ENCODE peak calls at places on chromosomes 2 and 18, in seven cellular contexts. E is transverse colon; M is NCI-H524; R is hippocampal formation; I is lower leg skin; H is stimulated activated CD8-positive, alpha-beta memory T cell treated with anti-CD3 and anti-CD28 coated beads, Interleukin-4, amount 100 ng/mL, for 48 hours; N is astrocyte of the hippocampus. V is an unnamed sample.
A peak's percentile ranks its signal among the peaks of the same experiment; 100 is the strongest.

GRCh38 chr2:188209218-188209617 is 82.5 kb upstream of the GULP1 start:
- DNase-seq in E (no peak), M (no peak), R (no peak), I (no peak), H (no peak), N (no peak), V (no peak)

GRCh38 chr2:135948642-135949355 is 36.6 kb downstream of the DARS1 start:
- DNase-seq in E (no peak), M (no peak), R (no peak), I (no peak), H (no peak), N (peak; percentile 60), V (peak; percentile 67)

GRCh38 chr2:208375452-208376068 is 31.0 kb upstream of the PTH2R start:
- DNase-seq in E (no peak), M (no peak), R (no peak), I (no peak), H (no peak), N (no peak), V (no peak)

GRCh38 chr2:223230352-223230751 is 178.4 kb downstream of the KCNE4 start:
- DNase-seq in E (no peak), M (no peak), R (no peak), I (no peak), H (no peak), N (no peak), V (no peak)

GRCh38 chr18:3652380-3653262 is 202.6 kb downstream of the TGIF1 start:
- DNase-seq in E (peak; percentile 70), M (no peak), R (no peak), I (peak; percentile 87), H (peak; percentile 83), N (peak; percentile 94), V (peak; percentile 73)

GRCh38 chr18:22983175-22983574 is 50.0 kb downstream of the RBBP8 start:
- DNase-seq in E (no peak), M (peak; percentile 21), R (peak; percentile 37), I (no peak), H (no peak), N (peak; percentile 61), V (no peak)

GRCh38 chr2:239278941-239279365 is 121.9 kb downstream of the HDAC4 start:
- DNase-seq in E (no peak), M (no peak), R (no peak), I (peak; percentile 83), H (no peak), N (peak; percentile 41), V (no peak)

GRCh38 chr2:118803012-118803411 is 44.4 kb downstream of the EN1 start:
- DNase-seq in E (no peak), M (no peak), R (no peak), I (no peak), H (no peak), N (no peak), V (no peak)

GRCh38 chr2:207448006-207448405 is 81.8 kb upstream of the CREB1 start:
- DNase-seq in E (no peak), M (no peak), R (no peak), I (no peak), H (no peak), N (peak; percentile 14), V (no peak)

GRCh38 chr2:17620841-17621240 is 80.3 kb downstream of the VSNL1 start:
- DNase-seq in E (no peak), M (no peak), R (no peak), I (no peak), H (no peak), N (peak; percentile 41), V (no peak)

GRCh38 chr2:127401757-127402695 is 14.3 kb upstream of the MAP3K2 start:
- DNase-seq in E (peak; percentile 76), M (no peak), R (no peak), I (no peak), H (peak; percentile 59), N (no peak), V (no peak)

GRCh38 chr2:74001781-74002514 is 17.2 kb downstream of the TET3 start:
- DNase-seq in E (no peak), M (no peak), R (no peak), I (no peak), H (peak; percentile 52), N (no peak), V (no peak)

GRCh38 chr2:67528320-67528719 is 131.2 kb downstream of the ETAA1 start:
- DNase-seq in E (no peak), M (no peak), R (no peak), I (no peak), H (no peak), N (no peak), V (no peak)

GRCh38 chr18:58299936-58300335 is 255.9 kb downstream of the NEDD4L start:
- DNase-seq in E (no peak), M (no peak), R (no peak), I (no peak), H (no peak), N (no peak), V (no peak)

GRCh38 chr18:14928396-14928795 is 180.4 kb downstream of the ANKRD30B start:
- DNase-seq in E (no peak), M (no peak), R (no peak), I (peak; percentile 34), H (no peak), N (no peak), V (peak; percentile 5)

GRCh38 chr2:65443509-65444200 is 11.3 kb upstream of the SPRED2 start:
- DNase-seq in E (no peak), M (no peak), R (no peak), I (no peak), H (no peak), N (no peak), V (no peak)

GRCh38 chr2:152335851-152336102 is 803 bp downstream of the FMNL2 start:
- DNase-seq in E (no peak), M (no peak), R (no peak), I (peak; percentile 85), H (peak; percentile 43), N (no peak), V (peak; percentile 55)

GRCh38 chr18:22822024-22822423 is 111.1 kb upstream of the RBBP8 start:
- DNase-seq in E (no peak), M (no peak), R (no peak), I (no peak), H (no peak), N (peak; percentile 87), V (no peak)

GRCh38 chr2:240319221-240319854 is 116.1 kb upstream of the GPC1 start:
- DNase-seq in E (no peak), M (no peak), R (no peak), I (peak; percentile 65), H (no peak), N (no peak), V (no peak)

GRCh38 chr2:218516614-218517013 is 51.5 kb downstream of the USP37 start:
- DNase-seq in E (no peak), M (peak; percentile 0), R (no peak), I (no peak), H (no peak), N (no peak), V (no peak)

GRCh38 chr2:134144081-134144596 is 109.7 kb upstream of the MGAT5 start:
- DNase-seq in E (no peak), M (peak; percentile 95), R (no peak), I (no peak), H (no peak), N (no peak), V (no peak)

GRCh38 chr2:20666364-20667150 is at the start of gene GDF7:
- DNase-seq in E (peak; percentile 60), M (no peak), R (no peak), I (peak; percentile 84), H (peak; percentile 44), N (no peak), V (no peak)